ENCODE peak calls at places on chromosomes 4 and X, in five cellular contexts. F is GM12878, G is K562, Z is SK-N-SH, R is HepG2. B is an unnamed sample.

GRCh38 chrX:105315301-105315700 is 94.8 kb upstream of the TEX13A start:
- DNase-seq in F (no peak), G (no peak), Z (no peak), R (no peak), B (no peak)

GRCh38 chrX:47191331-47191730 is 2.3 kb upstream of the UBA1 start:
- DNase-seq in F (no peak), G (no peak), Z (no peak), R (no peak), B (peak)

GRCh38 chrX:49838374-49838773 is 9.3 kb downstream of the PAGE4 start:
- DNase-seq in F (no peak), G (peak), Z (peak), R (peak), B (peak)

GRCh38 chrX:151239748-151240147 is 63.4 kb downstream of the GPR50 start:
- DNase-seq in F (no peak), G (no peak), Z (no peak), R (no peak), B (no peak)

GRCh38 chr4:72110886-72111285 is 79.1 kb downstream of the NPFFR2 start:
- DNase-seq in F (no peak), G (no peak), Z (no peak), R (no peak), B (no peak)

GRCh38 chrX:72054776-72055495 is 76.8 kb downstream of the RTL5 start:
- DNase-seq in F (no peak), G (no peak), Z (no peak), R (no peak), B (no peak)

GRCh38 chr4:54941994-54942552 is 183.3 kb downstream of the KDR start:
- DNase-seq in F (no peak), G (no peak), Z (no peak), R (no peak), B (no peak)

GRCh38 chr4:139126898-139127297 is 50.1 kb downstream of the ELF2 start:
- DNase-seq in F (no peak), G (no peak), Z (no peak), R (no peak), B (no peak)

GRCh38 chrX:120486786-120487185 is 17.7 kb upstream of the LAMP2 start:
- DNase-seq in F (no peak), G (no peak), Z (no peak), R (peak), B (no peak)

GRCh38 chr4:1983846-1984405 is 24.8 kb downstream of the NELFA start:
- DNase-seq in F (no peak), G (no peak), Z (no peak), R (no peak), B (no peak)

GRCh38 chrX:40006025-40007017 is 91.4 kb downstream of the BCOR start:
- DNase-seq in F (no peak), G (no peak), Z (peak), R (no peak), B (no peak)

GRCh38 chr4:101349346-101350064 is 2.2 kb upstream of the PPP3CA start:
- DNase-seq in F (no peak), G (no peak), Z (peak), R (no peak), B (peak)

GRCh38 chr4:83124079-83124780 is 9.7 kb upstream of the PLAC8 start:
- DNase-seq in F (no peak), G (no peak), Z (no peak), R (no peak), B (no peak)

GRCh38 chr4:76559236-76560071 is 124.4 kb downstream of the SHROOM3 start:
- DNase-seq in F (no peak), G (no peak), Z (no peak), R (no peak), B (no peak)

GRCh38 chrX:144219035-144219434 is 335.2 kb downstream of the UBE2NL start:
- DNase-seq in F (no peak), G (no peak), Z (no peak), R (no peak), B (no peak)

GRCh38 chr4:8067274-8067936 is 91.2 kb downstream of the ABLIM2 start:
- DNase-seq in F (no peak), G (no peak), Z (no peak), R (no peak), B (no peak)

GRCh38 chr4:34371676-34372075 is 1872.6 kb downstream of the ARAP2 start:
- DNase-seq in F (no peak), G (no peak), Z (no peak), R (no peak), B (no peak)

GRCh38 chrX:110568396-110568795 is 209.7 kb downstream of the RTL9 start:
- DNase-seq in F (no peak), G (no peak), Z (no peak), R (no peak), B (no peak)

GRCh38 chr4:85127653-85128052 is 161.2 kb upstream of the WDFY3 start:
- DNase-seq in F (no peak), G (peak), Z (peak), R (peak), B (peak)

GRCh38 chrX:48918303-48918643 is 551 bp downstream of the PIM2 start:
- DNase-seq in F (no peak), G (no peak), Z (no peak), R (no peak), B (no peak)

GRCh38 chr4:184352891-184353290 is 121.5 kb downstream of the IRF2 start:
- DNase-seq in F (peak), G (no peak), Z (no peak), R (no peak), B (no peak)

GRCh38 chr4:173403051-173403450 is 4.1 kb upstream of the SCRG1 start:
- DNase-seq in F (no peak), G (no peak), Z (no peak), R (no peak), B (no peak)

GRCh38 chr4:677431-678293 is 3.3 kb downstream of the MYL5 start:
- DNase-seq in F (no peak), G (no peak), Z (no peak), R (peak), B (peak)

GRCh38 chr4:47913858-47914218 is 545 bp downstream of the NFXL1 start:
- DNase-seq in F (no peak), G (no peak), Z (no peak), R (peak), B (no peak)

GRCh38 chr4:112889619-112890294 is 159.7 kb upstream of the ANK2 start:
- DNase-seq in F (peak), G (no peak), Z (no peak), R (no peak), B (no peak)

GRCh38 chrX:153771686-153772607 is 7.9 kb downstream of the PLXNB3 start:
- DNase-seq in F (no peak), G (no peak), Z (peak), R (no peak), B (no peak)

GRCh38 chrX:135112096-135112729 is 8.1 kb downstream of the ETDB start:
- DNase-seq in F (no peak), G (no peak), Z (peak), R (no peak), B (peak)

GRCh38 chr4:16677545-16677944 is 220.9 kb downstream of the LDB2 start:
- DNase-seq in F (no peak), G (no peak), Z (peak), R (no peak), B (no peak)

GRCh38 chrX:53257166-53257565 is 24.2 kb downstream of the IQSEC2 start:
- DNase-seq in F (no peak), G (peak), Z (no peak), R (no peak), B (no peak)

GRCh38 chr4:48290146-48290772 is 20.6 kb upstream of the TEC start:
- DNase-seq in F (no peak), G (peak), Z (peak), R (peak), B (peak)

GRCh38 chr4:119570401-119570800 is 58.2 kb downstream of the PDE5A start:
- DNase-seq in F (no peak), G (no peak), Z (no peak), R (no peak), B (no peak)

DNA sequence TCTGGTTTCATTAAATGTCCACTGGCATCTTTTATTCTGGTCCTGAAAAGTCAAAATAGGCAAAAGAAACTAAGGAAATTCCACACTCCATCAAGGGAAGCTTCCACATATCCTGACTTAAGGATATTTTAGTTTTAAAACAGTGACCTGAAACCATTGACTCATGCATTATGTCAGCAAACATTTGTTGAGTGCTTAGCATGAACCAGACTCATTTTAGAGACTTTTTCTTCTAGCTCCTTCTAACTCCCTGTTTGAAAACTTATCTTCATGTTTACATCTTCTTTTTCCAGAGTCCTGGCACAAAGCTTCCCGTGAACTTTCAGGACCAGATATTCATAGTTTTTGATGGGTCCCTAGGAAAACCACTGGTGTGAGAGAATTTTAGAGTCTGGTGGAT is 6.8 kb upstream of the CXCL1 start:
- DNase-seq in F (no peak), G (no peak), Z (no peak), R (no peak), B (no peak)
- TF ChIP-seq POLR2AphosphoS5 in F (no peak), G (no peak), Z (no peak), R (no peak), B (no peak)

DNA sequence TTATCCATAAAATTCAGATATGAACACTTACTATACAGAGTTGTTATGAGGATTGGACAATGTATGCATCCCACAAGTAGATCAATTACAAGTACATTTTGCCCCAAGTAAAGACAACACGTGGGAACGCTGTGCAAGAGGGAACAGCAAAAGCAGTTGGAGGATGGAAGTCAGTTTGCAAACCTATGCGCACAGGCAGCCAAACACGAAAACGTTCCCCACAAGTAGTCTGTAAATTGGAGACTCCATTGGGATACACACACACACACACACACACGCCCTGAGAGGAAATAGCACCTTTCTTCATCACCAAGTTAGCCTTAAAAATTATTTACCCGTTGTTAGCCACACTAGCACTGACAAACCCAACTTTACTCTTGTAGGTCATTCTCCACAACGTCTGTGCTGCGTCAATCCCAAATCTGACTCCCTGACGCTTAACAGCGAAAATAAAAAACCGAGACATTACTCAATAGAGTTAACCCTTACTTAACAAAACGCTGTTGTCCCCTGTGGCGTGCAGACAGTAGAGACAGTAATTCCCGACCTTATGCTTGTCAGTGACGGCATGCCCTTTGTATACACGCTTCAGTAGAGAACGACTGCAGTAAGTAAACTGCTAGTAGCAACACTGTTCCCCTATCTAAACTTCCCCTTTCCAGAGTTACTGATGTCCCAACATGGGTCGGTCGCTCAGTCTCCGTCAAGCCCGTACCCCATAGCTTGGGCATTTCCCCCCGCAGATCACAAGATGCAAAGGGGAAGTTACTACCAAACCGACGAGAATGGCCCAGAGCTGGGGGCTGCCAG is 728 bp downstream of the MANBA start:
- DNase-seq in F (peak), G (no peak), Z (no peak), R (peak), B (no peak)
- TF ChIP-seq RAD21 in F (no peak), G (no peak), Z (no peak), R (no peak), B (no peak)

GRCh38 chrX:276588-277171 is 4.5 kb upstream of the PLCXD1 start:
- DNase-seq in F (no peak), G (peak), Z (peak), R (no peak), B (no peak)
- H3K27ac ChIP-seq in F (no peak), G (peak), Z (no peak), R (peak), B (peak)

DNA sequence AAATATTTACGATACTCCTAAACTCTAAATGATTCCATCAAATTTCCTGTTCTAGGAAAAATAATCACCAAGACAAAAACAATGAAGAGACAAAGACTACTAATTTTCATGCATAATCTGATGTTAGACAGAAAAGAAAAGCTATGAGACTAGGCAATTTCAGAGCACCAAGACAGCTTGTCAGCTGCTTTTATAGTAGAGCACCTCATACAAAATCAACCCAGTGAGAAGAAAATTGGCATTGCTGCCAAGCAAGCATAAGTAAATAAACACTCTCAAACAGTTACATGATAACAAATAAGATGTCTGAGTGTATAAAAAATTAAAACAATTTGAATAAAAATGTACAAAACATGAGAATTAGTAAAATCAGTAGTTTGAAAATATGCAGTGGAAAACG is 1544.6 kb downstream of the C4orf33 start:
- DNase-seq in F (no peak), G (no peak), Z (no peak), R (no peak), B (no peak)
- TF ChIP-seq POLR2AphosphoS5 in F (no peak), G (no peak), Z (no peak), R (no peak), B (no peak)

DNA sequence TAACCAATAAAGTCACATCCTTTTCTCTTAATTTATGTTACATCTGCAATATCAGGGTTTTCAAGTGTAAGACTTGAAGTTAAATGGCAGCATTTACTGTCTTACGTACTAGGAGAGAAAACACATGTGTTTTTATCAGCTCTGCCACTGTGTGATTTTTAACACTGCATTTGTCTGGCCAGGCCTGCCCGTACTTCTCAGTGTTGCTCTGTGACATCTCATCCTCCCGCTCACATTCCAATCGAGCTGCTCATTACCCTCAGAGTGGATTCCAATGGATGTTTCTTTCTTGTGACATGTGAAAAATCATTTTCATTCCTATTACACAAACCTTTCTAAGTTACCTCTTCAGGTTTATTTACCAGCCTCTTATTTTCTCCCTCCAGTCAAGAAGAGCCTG is 420.4 kb downstream of the FAT4 start:
- DNase-seq in F (no peak), G (no peak), Z (peak), R (peak), B (no peak)
- TF ChIP-seq RAD21 in F (no peak), G (no peak), Z (no peak), R (no peak), B (no peak)

DNA sequence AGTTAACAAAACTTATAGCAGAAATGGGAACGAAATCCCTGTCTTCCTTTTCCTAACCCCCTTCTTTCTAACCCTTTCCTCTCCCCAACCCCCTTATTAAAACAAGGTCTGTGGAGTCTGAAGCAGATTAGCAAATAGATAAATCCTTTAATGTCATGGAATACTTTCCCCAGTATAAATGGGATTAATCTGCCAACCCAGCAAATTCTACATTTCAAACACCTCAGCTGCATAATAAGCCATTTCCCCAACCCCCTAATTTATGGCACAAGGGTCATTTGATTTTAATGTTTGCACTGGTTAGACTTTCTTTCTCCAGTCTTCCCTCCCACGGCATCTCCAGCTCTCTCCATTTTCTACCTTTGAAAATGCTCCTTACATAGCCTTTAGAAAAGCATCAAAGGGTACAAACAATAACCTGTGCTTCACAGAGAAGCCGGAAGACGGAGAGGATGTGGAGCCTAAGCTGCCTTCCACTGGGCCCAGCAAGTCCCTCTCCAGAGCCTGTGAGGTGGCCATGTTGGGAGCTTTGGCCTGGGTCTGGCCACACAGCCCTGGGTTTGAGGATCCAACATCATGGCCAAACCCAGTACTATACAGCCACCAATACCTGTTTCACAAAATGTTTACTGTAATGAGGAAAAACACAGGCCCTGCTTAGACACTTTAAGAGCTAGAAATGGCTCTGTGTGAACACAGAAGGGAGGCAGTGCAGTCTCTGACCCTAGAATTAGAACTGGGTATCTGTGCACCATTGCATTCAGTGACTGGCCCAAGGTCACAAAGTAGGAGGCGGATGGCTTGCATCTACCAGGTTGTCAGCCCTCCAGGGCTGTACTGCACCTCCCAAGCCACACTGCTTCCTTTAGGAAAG is 56.9 kb upstream of the SPRY1 start:
- DNase-seq in F (no peak), G (no peak), Z (no peak), R (no peak), B (no peak)
- H3K27ac ChIP-seq in F (no peak), G (no peak), Z (no peak), R (peak), B (no peak)

GRCh38 chr4:87410157-87410556 is 12.2 kb upstream of the NUDT9 start:
- DNase-seq in F (no peak), G (no peak), Z (no peak), R (peak), B (no peak)
- TF ChIP-seq POLR2AphosphoS5 in F (no peak), G (no peak), Z (no peak), R (no peak), B (no peak)

GRCh38 chr4:3826247-3827172 is 60.3 kb downstream of the ADRA2C start:
- DNase-seq in F (no peak), G (no peak), Z (no peak), R (peak), B (no peak)

GRCh38 chr4:3829954-3830773 is 64.0 kb downstream of the ADRA2C start:
- DNase-seq in F (no peak), G (no peak), Z (no peak), R (peak), B (no peak)

GRCh38 chr4:3828546-3828945 is 62.4 kb downstream of the ADRA2C start:
- DNase-seq in F (no peak), G (no peak), Z (no peak), R (no peak), B (no peak)

GRCh38 chr4:3829211-3829953 is 63.2 kb downstream of the ADRA2C start:
- DNase-seq in F (no peak), G (no peak), Z (no peak), R (no peak), B (no peak)

GRCh38 chr4:3827616-3828492 is 61.7 kb downstream of the ADRA2C start:
- DNase-seq in F (no peak), G (no peak), Z (peak), R (peak), B (no peak)
- TF ChIP-seq RAD21 in F (no peak), G (no peak), Z (no peak), R (peak), B (no peak)

DNA sequence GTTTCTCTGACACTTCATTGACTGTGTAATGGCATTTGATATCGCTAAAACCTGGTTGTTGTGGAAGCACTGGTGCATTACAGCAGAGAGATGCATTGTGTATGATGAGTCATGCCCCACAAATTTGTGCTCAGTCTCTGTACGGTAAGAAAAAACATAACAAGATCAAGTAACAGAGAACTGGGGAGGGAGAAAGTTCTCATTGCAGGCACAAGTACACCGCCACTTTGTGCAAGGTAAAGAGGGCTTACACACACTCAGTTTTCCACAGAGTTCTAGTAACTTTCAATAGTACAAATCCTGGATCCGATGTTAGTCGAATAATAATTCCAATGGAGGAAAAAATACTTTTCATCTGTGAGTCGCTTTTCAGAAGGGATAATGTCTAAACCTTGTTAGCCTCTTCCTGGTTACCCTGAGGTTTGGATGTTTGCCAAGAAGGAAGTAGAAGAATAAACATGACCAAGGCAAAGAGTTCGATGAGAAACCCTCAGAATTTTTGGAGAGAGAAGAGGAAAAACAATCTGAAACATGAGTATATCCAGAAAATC is 512.5 kb upstream of the SLIT2 start:
- DNase-seq in F (no peak), G (no peak), Z (no peak), R (no peak), B (peak)
- H3K27ac ChIP-seq in F (no peak), G (no peak), Z (peak), R (no peak), B (peak)